ENCODE peak calls at places on chromosomes 16 and 17, in four cellular contexts. One of them, this sample, is unnamed.

GRCh38 chr17:61496174-61496956 is 44.1 kb downstream of the TBX4 start:
- DNase-seq in IMR-90: no peak
- DNase-seq in endothelial cell of umbilical vein: no peak
- DNase-seq in GM12878: no peak
- DNase-seq in this sample: no peak

GRCh38 chr17:16243811-16244567 is 27.0 kb downstream of the PIGL start:
- DNase-seq in IMR-90: peak; percentile 8
- DNase-seq in endothelial cell of umbilical vein: no peak
- DNase-seq in GM12878: no peak
- DNase-seq in this sample: peak; percentile 58

GRCh38 chr17:3732171-3732570 is 8.5 kb downstream of the HASPIN start:
- DNase-seq in IMR-90: peak; percentile 20
- DNase-seq in endothelial cell of umbilical vein: no peak
- DNase-seq in GM12878: peak; percentile 60
- DNase-seq in this sample: no peak

GRCh38 chr16:16139806-16140205 is 83.5 kb downstream of the ABCC6 start:
- DNase-seq in IMR-90: no peak
- DNase-seq in endothelial cell of umbilical vein: no peak
- DNase-seq in GM12878: no peak
- DNase-seq in this sample: no peak

GRCh38 chr17:82888583-82889495 is 49.0 kb upstream of the ZNF750 start:
- DNase-seq in IMR-90: no peak
- DNase-seq in endothelial cell of umbilical vein: no peak
- DNase-seq in GM12878: no peak
- DNase-seq in this sample: no peak

GRCh38 chr16:88681709-88682451 is 4.4 kb downstream of the SNAI3 start:
- DNase-seq in IMR-90: peak; percentile 15
- DNase-seq in endothelial cell of umbilical vein: no peak
- DNase-seq in GM12878: peak; percentile 84
- DNase-seq in this sample: no peak

GRCh38 chr16:68574479-68574878 is 35.4 kb downstream of the ZFP90 start:
- DNase-seq in IMR-90: no peak
- DNase-seq in endothelial cell of umbilical vein: no peak
- DNase-seq in GM12878: no peak
- DNase-seq in this sample: no peak

GRCh38 chr16:82368041-82368440 is 198.0 kb upstream of the MPHOSPH6 start:
- DNase-seq in IMR-90: peak; percentile 32
- DNase-seq in endothelial cell of umbilical vein: peak; percentile 36
- DNase-seq in GM12878: no peak
- DNase-seq in this sample: peak; percentile 15

GRCh38 chr16:50697881-50698767 is 4.7 kb downstream of the NOD2 start:
- DNase-seq in IMR-90: peak; percentile 46
- DNase-seq in endothelial cell of umbilical vein: peak; percentile 39
- DNase-seq in GM12878: peak; percentile 65
- DNase-seq in this sample: no peak

GRCh38 chr17:4043862-4044261 is 79.6 kb upstream of the ATP2A3 start:
- DNase-seq in IMR-90: no peak
- DNase-seq in endothelial cell of umbilical vein: no peak
- DNase-seq in GM12878: peak; percentile 39
- DNase-seq in this sample: no peak

GRCh38 chr17:40065041-40065770 is 2.4 kb downstream of the THRA start:
- DNase-seq in IMR-90: peak; percentile 58
- DNase-seq in endothelial cell of umbilical vein: peak; percentile 54
- DNase-seq in GM12878: no peak
- DNase-seq in this sample: no peak

GRCh38 chr17:1366234-1366633 is 33.8 kb downstream of the YWHAE start:
- DNase-seq in IMR-90: no peak
- DNase-seq in endothelial cell of umbilical vein: no peak
- DNase-seq in GM12878: no peak
- DNase-seq in this sample: no peak

GRCh38 chr16:1108299-1109252 is 12.5 kb upstream of the C1QTNF8 start:
- DNase-seq in IMR-90: peak; percentile 0
- DNase-seq in endothelial cell of umbilical vein: no peak
- DNase-seq in GM12878: no peak
- DNase-seq in this sample: no peak

GRCh38 chr17:67244621-67245072 is 349 bp downstream of the HELZ start:
- DNase-seq in IMR-90: no peak
- DNase-seq in endothelial cell of umbilical vein: no peak
- DNase-seq in GM12878: no peak
- DNase-seq in this sample: peak; percentile 77

DNA sequence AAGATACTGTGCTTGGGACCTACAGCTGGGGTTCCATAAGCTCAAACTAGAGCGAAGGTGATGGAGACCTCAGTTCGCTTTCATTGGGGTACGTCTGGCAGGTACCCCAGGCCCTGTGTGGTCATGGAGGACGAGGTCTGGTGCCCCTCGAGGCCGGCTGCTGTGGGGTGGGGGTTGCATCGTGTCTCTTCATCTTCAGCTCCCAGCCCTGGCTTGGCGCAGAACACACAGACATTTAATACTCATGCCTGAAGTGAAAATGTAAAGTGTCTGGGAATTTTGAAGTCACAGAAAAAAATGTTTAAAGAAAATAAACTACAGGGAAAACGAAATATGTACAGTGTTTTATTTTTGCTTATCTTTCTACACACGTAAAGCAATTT is 80.5 kb downstream of the TBC1D16 start:
- DNase-seq in IMR-90: no peak
- DNase-seq in endothelial cell of umbilical vein: no peak
- DNase-seq in GM12878: no peak
- DNase-seq in this sample: no peak
- TF ChIP-seq FOS in IMR-90: no peak
- TF ChIP-seq FOS in endothelial cell of umbilical vein: no peak
- TF ChIP-seq FOS in GM12878: no peak
- TF ChIP-seq FOS in this sample: no peak

GRCh38 chr17:48101012-48101720 is at the start of gene CBX1:
- DNase-seq in IMR-90: peak; percentile 94
- DNase-seq in endothelial cell of umbilical vein: peak; percentile 96
- DNase-seq in GM12878: peak; percentile 89
- DNase-seq in this sample: peak; percentile 89

GRCh38 chr17:48100160-48100559 is 1.1 kb downstream of the CBX1 start:
- DNase-seq in IMR-90: peak; percentile 62
- DNase-seq in endothelial cell of umbilical vein: no peak
- DNase-seq in GM12878: no peak
- DNase-seq in this sample: no peak

GRCh38 chr17:48102700-48103378 is 1.6 kb upstream of the CBX1 start:
- DNase-seq in IMR-90: no peak
- DNase-seq in endothelial cell of umbilical vein: no peak
- DNase-seq in GM12878: no peak
- DNase-seq in this sample: no peak

GRCh38 chr17:48103379-48103715 is 2.1 kb upstream of the CBX1 start:
- DNase-seq in IMR-90: no peak
- DNase-seq in endothelial cell of umbilical vein: no peak
- DNase-seq in GM12878: no peak
- DNase-seq in this sample: no peak

GRCh38 chr17:48100591-48101011 is 677 bp downstream of the CBX1 start:
- DNase-seq in IMR-90: peak; percentile 58
- DNase-seq in endothelial cell of umbilical vein: no peak
- DNase-seq in GM12878: no peak
- DNase-seq in this sample: peak; percentile 61
- TF ChIP-seq FOS in IMR-90: no peak
- TF ChIP-seq FOS in endothelial cell of umbilical vein: no peak
- TF ChIP-seq FOS in GM12878: no peak
- TF ChIP-seq FOS in this sample: no peak

GRCh38 chr16:54690710-54691109 is 240.0 kb upstream of the IRX5 start:
- DNase-seq in IMR-90: no peak
- DNase-seq in endothelial cell of umbilical vein: no peak
- DNase-seq in GM12878: no peak
- DNase-seq in this sample: no peak

GRCh38 chr16:54687043-54687655 is 243.5 kb upstream of the IRX5 start:
- DNase-seq in IMR-90: no peak
- DNase-seq in endothelial cell of umbilical vein: no peak
- DNase-seq in GM12878: no peak
- DNase-seq in this sample: no peak

GRCh38 chr16:54689072-54689471 is 241.6 kb upstream of the IRX5 start:
- DNase-seq in IMR-90: no peak
- DNase-seq in endothelial cell of umbilical vein: no peak
- DNase-seq in GM12878: no peak
- DNase-seq in this sample: no peak

GRCh38 chr16:54688339-54688738 is 242.3 kb upstream of the IRX5 start:
- DNase-seq in IMR-90: no peak
- DNase-seq in endothelial cell of umbilical vein: no peak
- DNase-seq in GM12878: no peak
- DNase-seq in this sample: no peak

DNA sequence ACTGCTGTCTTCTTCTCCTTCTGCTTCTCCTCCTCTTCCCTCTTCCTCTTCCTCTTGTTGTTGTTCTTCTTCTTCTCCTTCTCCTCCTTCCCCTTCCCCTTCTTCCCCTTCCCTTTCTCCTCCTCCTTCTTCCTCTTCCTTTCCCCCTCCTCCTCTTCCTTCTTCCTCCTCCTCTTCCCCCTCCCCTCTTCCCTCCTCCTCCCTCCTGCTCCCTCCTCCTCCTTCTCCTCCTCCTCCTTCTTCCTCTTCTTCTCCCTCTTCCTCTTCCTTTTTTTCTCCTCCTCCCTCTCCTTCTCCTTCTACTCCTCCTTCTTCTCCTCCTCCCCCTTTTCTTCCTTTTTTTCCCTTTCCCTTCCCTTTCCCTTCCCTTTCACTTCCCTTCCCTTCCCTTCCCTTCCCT is 245.0 kb upstream of the IRX5 start:
- DNase-seq in IMR-90: no peak
- DNase-seq in endothelial cell of umbilical vein: no peak
- DNase-seq in GM12878: no peak
- DNase-seq in this sample: no peak
- TF ChIP-seq FOS in IMR-90: no peak
- TF ChIP-seq FOS in endothelial cell of umbilical vein: no peak
- TF ChIP-seq FOS in GM12878: no peak
- TF ChIP-seq FOS in this sample: no peak

DNA sequence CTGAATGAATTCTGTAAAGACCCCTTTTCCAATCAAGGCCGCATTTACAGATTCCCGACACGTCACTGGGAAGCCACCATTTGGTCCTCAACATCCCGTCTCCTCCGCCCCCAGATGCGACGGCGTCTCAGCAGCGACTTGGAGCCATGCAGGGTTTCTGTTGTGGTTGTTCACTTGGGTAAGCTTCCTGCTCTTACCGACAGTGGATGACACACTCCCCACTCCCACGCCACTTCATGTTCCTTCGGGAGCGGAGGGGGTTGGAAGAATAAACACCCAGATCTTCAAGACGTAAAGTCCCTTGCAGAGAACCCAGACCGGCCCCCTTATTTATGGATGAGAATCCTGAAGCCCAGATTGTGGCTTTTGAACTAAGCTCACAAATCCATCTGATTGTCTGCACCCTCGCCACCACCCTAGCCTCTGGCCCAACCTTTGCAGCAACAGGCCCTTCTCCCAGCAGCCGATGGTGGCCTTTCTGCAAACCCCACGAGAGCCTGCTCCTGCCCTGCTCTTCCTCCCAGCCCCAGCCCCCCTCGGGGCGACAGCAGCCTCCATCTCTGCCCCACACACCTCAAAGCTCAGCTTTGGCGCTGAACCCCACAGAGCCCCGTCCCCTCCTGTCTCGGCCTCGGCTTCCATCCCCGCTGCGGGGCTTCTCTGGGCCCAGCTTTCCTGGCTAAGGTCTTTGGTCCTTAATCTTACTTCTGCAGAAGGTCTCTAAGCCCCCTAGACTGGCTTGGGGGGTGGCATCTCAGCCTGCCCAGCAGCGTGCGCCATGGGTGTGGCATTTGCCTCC is 19.0 kb upstream of the OSGIN1 start:
- DNase-seq in IMR-90: peak; percentile 67
- DNase-seq in endothelial cell of umbilical vein: no peak
- DNase-seq in GM12878: no peak
- DNase-seq in this sample: no peak
- TF ChIP-seq FOS in IMR-90: no peak
- TF ChIP-seq FOS in endothelial cell of umbilical vein: no peak
- TF ChIP-seq FOS in GM12878: no peak
- TF ChIP-seq FOS in this sample: no peak

GRCh38 chr16:2743007-2743810 is 9.2 kb upstream of the SRRM2 start:
- DNase-seq in IMR-90: no peak
- DNase-seq in endothelial cell of umbilical vein: no peak
- DNase-seq in GM12878: no peak
- DNase-seq in this sample: no peak
- TF ChIP-seq FOS in IMR-90: no peak
- TF ChIP-seq FOS in endothelial cell of umbilical vein: no peak
- TF ChIP-seq FOS in GM12878: no peak
- TF ChIP-seq FOS in this sample: no peak

DNA sequence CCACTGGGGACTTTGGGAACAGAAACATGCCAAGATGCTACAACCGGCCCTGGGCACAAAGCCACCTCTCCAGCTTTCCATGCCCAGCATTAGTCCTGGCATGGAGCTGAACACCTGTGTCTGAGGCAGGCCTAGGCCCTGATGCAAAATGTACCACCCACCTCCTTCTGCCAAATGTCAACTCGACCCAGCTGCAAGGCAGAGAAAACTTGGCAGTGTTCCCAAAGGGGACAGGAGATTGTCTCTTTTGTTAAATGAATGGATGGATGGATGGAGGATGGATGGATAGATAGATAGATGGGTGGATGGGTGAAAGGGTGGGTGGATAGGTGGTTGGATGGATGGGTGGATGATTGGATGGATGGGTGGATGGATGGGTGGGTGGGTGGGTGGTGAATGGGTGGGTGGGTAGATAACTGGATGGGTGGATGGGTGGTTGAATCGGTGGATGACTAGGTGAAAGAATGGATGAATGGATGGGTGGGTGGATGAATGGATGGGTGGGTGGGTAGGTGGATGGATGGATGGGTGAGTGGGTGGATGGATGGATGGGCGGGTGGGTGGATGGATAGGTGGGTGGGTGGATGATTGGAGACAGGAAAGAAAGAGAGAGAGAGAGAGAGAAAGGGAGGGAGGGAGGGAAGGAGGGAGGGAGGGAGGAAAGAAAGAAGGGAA is 73.4 kb upstream of the TNRC6C start:
- DNase-seq in IMR-90: no peak
- DNase-seq in endothelial cell of umbilical vein: no peak
- DNase-seq in GM12878: no peak
- DNase-seq in this sample: no peak
- TF ChIP-seq FOS in IMR-90: no peak
- TF ChIP-seq FOS in endothelial cell of umbilical vein: no peak
- TF ChIP-seq FOS in GM12878: no peak
- TF ChIP-seq FOS in this sample: no peak

GRCh38 chr17:77511514-77512061 is 370.8 kb downstream of the SEC14L1 start:
- DNase-seq in IMR-90: no peak
- DNase-seq in endothelial cell of umbilical vein: no peak
- DNase-seq in GM12878: no peak
- DNase-seq in this sample: no peak

GRCh38 chr17:77512062-77512946 is 371.5 kb downstream of the SEC14L1 start:
- DNase-seq in IMR-90: no peak
- DNase-seq in endothelial cell of umbilical vein: no peak
- DNase-seq in GM12878: no peak
- DNase-seq in this sample: no peak

GRCh38 chr17:77510133-77510796 is 369.5 kb downstream of the SEC14L1 start:
- DNase-seq in IMR-90: no peak
- DNase-seq in endothelial cell of umbilical vein: no peak
- DNase-seq in GM12878: no peak
- DNase-seq in this sample: no peak

GRCh38 chr17:77515227-77515626 is 374.5 kb downstream of the SEC14L1 start:
- DNase-seq in IMR-90: no peak
- DNase-seq in endothelial cell of umbilical vein: no peak
- DNase-seq in GM12878: no peak
- DNase-seq in this sample: no peak

GRCh38 chr17:77513045-77513444 is 372.3 kb downstream of the SEC14L1 start:
- DNase-seq in IMR-90: no peak
- DNase-seq in endothelial cell of umbilical vein: no peak
- DNase-seq in GM12878: no peak
- DNase-seq in this sample: no peak
- TF ChIP-seq FOS in IMR-90: no peak
- TF ChIP-seq FOS in endothelial cell of umbilical vein: no peak
- TF ChIP-seq FOS in GM12878: no peak
- TF ChIP-seq FOS in this sample: no peak

GRCh38 chr17:77382356-77382911 is 241.7 kb downstream of the SEC14L1 start:
- DNase-seq in IMR-90: no peak
- DNase-seq in endothelial cell of umbilical vein: no peak
- DNase-seq in GM12878: no peak
- DNase-seq in this sample: no peak
- TF ChIP-seq FOS in IMR-90: no peak
- TF ChIP-seq FOS in endothelial cell of umbilical vein: no peak
- TF ChIP-seq FOS in GM12878: no peak
- TF ChIP-seq FOS in this sample: no peak